ENCODE peak calls at places on chromosomes 12 and 14, in seven cellular contexts. U, S, H, Z, L, I and M are unnamed samples.

GRCh38 chr14:89618309-89618708 is 201.3 kb upstream of the FOXN3 start:
- DNase-seq in L (no peak), S (peak), U (no peak), I (no peak), Z (no peak), H (no peak), M (no peak)

GRCh38 chr12:108967869-108968540 is 52.9 kb downstream of the SVOP start:
- DNase-seq in U (no peak), Z (no peak), S (no peak), L (peak), H (no peak), I (no peak), M (no peak)

GRCh38 chr12:65472079-65472478 is 193.6 kb downstream of the MSRB3 start:
- DNase-seq in I (no peak), H (no peak), Z (no peak), S (no peak), U (no peak), L (no peak), M (no peak)

GRCh38 chr12:24560867-24561266 is 388.0 kb downstream of the BCAT1 start:
- DNase-seq in S (no peak), Z (no peak), L (peak), H (no peak), U (peak), I (no peak), M (no peak)

GRCh38 chr12:65510584-65511050 is 232.1 kb downstream of the MSRB3 start:
- DNase-seq in U (peak), S (no peak), I (no peak), L (peak), Z (peak), H (no peak), M (no peak)

GRCh38 chr12:132397152-132397933 is 68.0 kb upstream of the GALNT9 start:
- DNase-seq in U (no peak), L (no peak), Z (no peak), S (no peak), I (peak), H (no peak), M (no peak)

GRCh38 chr12:95218852-95219171 is 1.2 kb downstream of the VEZT start:
- DNase-seq in U (peak), H (no peak), L (peak), Z (no peak), S (no peak), I (peak), M (no peak)

GRCh38 chr12:92208613-92209121 is 63.0 kb upstream of the BTG1 start:
- DNase-seq in L (peak), Z (no peak), I (peak), S (peak), U (no peak), H (no peak), M (peak)

GRCh38 chr12:41424651-41425050 is 236.5 kb downstream of the PDZRN4 start:
- DNase-seq in I (no peak), H (no peak), L (no peak), S (no peak), Z (no peak), U (no peak), M (no peak)

GRCh38 chr12:60832300-60832699 is 1236.5 kb downstream of the SLC16A7 start:
- DNase-seq in Z (no peak), U (no peak), L (no peak), H (no peak), I (no peak), S (no peak), M (no peak)

GRCh38 chr12:6326316-6326959 is 15.4 kb downstream of the TNFRSF1A start:
- DNase-seq in H (no peak), I (no peak), U (peak), Z (no peak), S (peak), L (peak), M (no peak)

GRCh38 chr14:75545907-75546306 is 23.6 kb downstream of the BATF start:
- DNase-seq in Z (no peak), S (no peak), H (no peak), I (no peak), L (no peak), U (no peak), M (no peak)

GRCh38 chr14:51147183-51147582 is 52.3 kb upstream of the TRIM9 start:
- DNase-seq in I (no peak), S (no peak), H (no peak), U (no peak), Z (no peak), L (no peak), M (no peak)

GRCh38 chr14:99132821-99133562 is 139.0 kb downstream of the BCL11B start:
- DNase-seq in L (no peak), H (no peak), Z (no peak), S (no peak), I (no peak), U (no peak), M (no peak)

GRCh38 chr12:81245918-81246611 is 168.2 kb downstream of the ACSS3 start:
- DNase-seq in U (no peak), I (no peak), Z (no peak), S (no peak), L (peak), H (no peak), M (no peak)

GRCh38 chr12:122081697-122082221 is 3.2 kb downstream of the MLXIP start:
- DNase-seq in S (peak), I (peak), U (no peak), H (no peak), L (no peak), Z (no peak), M (no peak)

GRCh38 chr14:22900088-22900799 is 17.2 kb downstream of the REM2 start:
- DNase-seq in I (peak), H (peak), Z (no peak), U (peak), L (peak), S (peak), M (peak)

GRCh38 chr12:13169255-13169654 is 27.3 kb upstream of the EMP1 start:
- DNase-seq in L (no peak), S (no peak), Z (no peak), H (no peak), U (no peak), I (no peak), M (no peak)

GRCh38 chr14:21213652-21214051 is 55.6 kb downstream of the HNRNPC start:
- DNase-seq in L (no peak), I (no peak), U (no peak), Z (no peak), S (no peak), H (no peak), M (no peak)

GRCh38 chr14:49972840-49973239 is 80.0 kb downstream of the ARF6 start:
- DNase-seq in H (peak), L (no peak), S (peak), Z (no peak), I (no peak), U (no peak), M (no peak)

GRCh38 chr14:64440494-64440893 is 24.8 kb upstream of the AKAP5 start:
- DNase-seq in L (no peak), U (no peak), S (peak), Z (no peak), I (no peak), H (no peak), M (no peak)

GRCh38 chr12:112408621-112409020 is 784 bp downstream of the RPL6 start:
- DNase-seq in Z (no peak), S (no peak), U (no peak), L (no peak), H (no peak), I (no peak), M (no peak)

GRCh38 chr14:104723651-104724406 is at the start of gene ADSS1:
- DNase-seq in Z (peak), H (no peak), L (peak), U (peak), S (peak), I (peak), M (peak)
- TF ChIP-seq CTCF in Z (peak), H (peak), L (peak), U (peak), S (peak), I (peak), M (peak)

GRCh38 chr12:19227880-19228210 is 98.3 kb downstream of the PLEKHA5 start:
- DNase-seq in S (no peak), L (peak), H (no peak), Z (no peak), I (no peak), U (no peak), M (no peak)
- TF ChIP-seq CTCF in S (no peak), L (no peak), H (no peak), Z (no peak), I (no peak), U (no peak), M (no peak)

GRCh38 chr12:3655331-3655900 is 97.5 kb downstream of the CRACR2A start:
- DNase-seq in H (no peak), L (peak), I (no peak), Z (no peak), S (no peak), U (no peak), M (no peak)
- TF ChIP-seq CTCF in H (peak), L (peak), I (no peak), Z (no peak), S (peak), U (no peak), M (peak)

GRCh38 chr12:93762059-93762719 is 85.0 kb downstream of the CRADD start:
- DNase-seq in L (no peak), I (no peak), H (no peak), Z (no peak), U (no peak), S (peak), M (no peak)

GRCh38 chr12:93766371-93766770 is 89.2 kb downstream of the CRADD start:
- DNase-seq in I (no peak), H (no peak), Z (no peak), L (no peak), S (no peak), U (no peak), M (no peak)

GRCh38 chr12:93762912-93763311 is 85.7 kb downstream of the CRADD start:
- DNase-seq in I (no peak), L (no peak), H (no peak), Z (no peak), U (no peak), S (no peak), M (no peak)

GRCh38 chr12:93766802-93767523 is 89.8 kb downstream of the CRADD start:
- DNase-seq in Z (no peak), H (no peak), S (peak), I (no peak), L (peak), U (no peak), M (no peak)

DNA sequence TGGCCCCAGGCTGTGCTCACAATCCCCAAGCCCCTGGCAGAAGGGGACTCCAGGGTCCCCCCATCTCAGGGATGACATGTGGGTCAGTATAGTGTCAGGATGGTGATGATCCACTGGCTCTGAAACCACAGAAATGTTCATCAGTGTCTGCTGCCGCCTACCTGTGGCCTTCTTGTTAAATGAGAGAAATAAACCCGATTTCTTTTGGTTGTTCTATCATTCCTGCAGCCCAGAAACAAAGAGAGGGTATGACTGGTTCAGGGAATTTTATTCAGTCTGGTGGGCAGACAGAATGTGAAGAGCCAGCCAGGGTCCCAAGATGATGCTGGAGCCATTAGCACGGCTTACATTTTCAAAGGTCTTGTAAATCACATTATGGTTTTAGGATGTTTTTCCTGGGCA is 86.6 kb downstream of the CRADD start:
- DNase-seq in U (no peak), Z (no peak), S (no peak), I (no peak), H (no peak), L (peak), M (no peak)
- TF ChIP-seq CTCF in U (no peak), Z (no peak), S (no peak), I (no peak), H (no peak), L (no peak), M (no peak)

GRCh38 chr12:79119796-79120195 is 255.2 kb downstream of the SYT1 start:
- DNase-seq in H (no peak), Z (no peak), L (peak), U (no peak), S (no peak), I (no peak), M (no peak)
- TF ChIP-seq CTCF in H (no peak), Z (no peak), L (peak), U (no peak), S (no peak), I (no peak), M (peak)

DNA sequence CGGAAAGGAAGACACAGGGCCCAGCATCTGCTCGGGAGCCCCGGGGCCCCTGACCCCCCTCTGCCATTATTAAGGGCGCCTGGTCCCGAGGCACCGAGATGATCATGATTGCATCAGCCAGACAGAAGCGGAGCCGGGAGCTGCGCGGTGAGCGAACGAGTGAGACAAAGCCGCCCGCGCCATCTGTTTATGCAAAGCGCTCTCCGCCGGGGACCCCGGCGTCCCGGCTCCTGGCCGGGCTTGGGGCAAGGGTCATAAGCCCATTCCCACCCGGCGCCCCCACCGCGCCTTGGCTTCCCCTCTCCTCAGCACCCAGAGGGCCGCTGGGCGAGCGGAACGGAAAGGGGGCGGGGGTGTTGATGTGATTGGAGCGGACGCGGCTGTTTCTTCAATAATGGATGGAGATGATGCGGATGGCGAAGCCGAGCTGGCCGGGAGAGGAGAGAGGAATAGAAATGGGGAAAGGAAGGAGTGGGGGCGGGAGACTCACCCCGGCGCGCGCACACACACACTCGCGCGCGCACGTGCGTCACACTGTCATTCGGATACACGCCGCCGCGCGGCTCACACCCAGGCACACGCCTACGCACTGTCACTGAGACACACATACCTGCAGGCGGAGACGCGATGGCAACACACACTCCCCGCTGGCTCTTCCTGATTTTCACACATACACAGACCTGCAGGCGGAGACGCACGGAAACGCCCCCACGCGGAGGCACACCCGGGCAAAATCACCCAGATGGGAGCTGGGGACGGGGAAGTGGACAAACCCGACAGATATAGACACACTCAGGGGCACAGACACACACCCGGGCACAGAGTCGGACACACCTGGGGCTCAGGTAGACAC is 10.7 kb downstream of the STAC3 start:
- DNase-seq in L (peak), S (peak), H (no peak), I (peak), U (no peak), Z (no peak), M (peak)
- TF ChIP-seq CTCF in L (no peak), S (peak), H (peak), I (no peak), U (no peak), Z (no peak), M (no peak)

DNA sequence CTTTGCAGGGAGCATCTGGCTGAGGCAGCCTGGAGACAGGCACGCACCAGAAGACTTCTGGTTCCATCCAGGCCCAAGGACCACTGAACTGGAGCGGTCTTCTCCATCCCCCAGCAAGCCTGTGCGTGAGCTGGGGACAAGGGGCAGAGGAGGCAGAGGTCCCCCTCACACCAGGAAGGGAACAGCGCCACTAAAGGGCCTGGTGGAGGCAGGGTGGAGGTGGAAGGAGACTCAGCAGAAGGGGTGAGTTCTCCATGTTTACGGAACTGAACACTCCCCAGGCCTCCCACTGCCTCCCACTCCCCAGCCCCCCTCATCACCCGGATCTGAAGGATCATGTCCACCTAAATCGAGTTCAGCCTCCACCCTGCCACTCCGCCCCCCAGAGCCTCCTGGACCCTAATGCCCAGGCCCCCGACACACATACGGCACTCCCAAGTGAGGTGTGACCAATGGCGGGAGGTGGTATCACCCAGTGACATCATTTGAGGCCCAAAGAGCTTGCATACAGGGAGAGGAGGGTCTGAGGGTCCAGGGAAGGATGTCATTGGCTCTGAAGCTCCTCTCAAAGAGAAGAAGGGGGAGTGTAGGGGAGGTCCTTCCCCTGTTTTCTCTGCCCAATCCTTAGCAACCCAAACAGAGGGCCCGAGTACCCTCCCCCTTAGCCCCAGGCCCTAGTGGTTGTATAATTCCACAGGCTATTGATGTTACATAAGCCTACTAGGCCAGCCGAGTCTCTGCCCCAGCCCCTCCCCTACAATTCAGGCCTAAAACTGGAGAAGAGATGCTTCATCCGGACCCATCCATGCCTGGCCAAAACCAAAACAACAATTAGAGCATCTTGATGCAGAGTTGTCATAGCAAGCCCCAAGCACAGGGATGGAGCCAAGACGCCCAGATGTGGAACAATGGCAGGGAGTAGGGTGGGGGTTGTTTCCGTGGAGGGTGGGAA is 1.0 kb downstream of the FAIM2 start:
- DNase-seq in H (no peak), S (no peak), I (no peak), Z (no peak), L (peak), U (no peak), M (no peak)
- TF ChIP-seq CTCF in H (no peak), S (no peak), I (no peak), Z (no peak), L (peak), U (peak), M (no peak)